ENCODE peak calls at places on chromosome 14, in five cellular contexts. K is breast epithelium, J is uterus, Y is stomach, W is HCT116. H is an unnamed sample.

GRCh38 chr14:76473381-76474263 is 97.7 kb downstream of the ESRRB start:
- DNase-seq in K (no peak), J (no peak), Y (no peak), W (no peak), H (peak; percentile 26)

GRCh38 chr14:30874120-30874998 is at the start of gene COCH:
- DNase-seq in K (no peak), J (no peak), Y (peak; percentile 50), W (peak; percentile 4), H (peak; percentile 89)

GRCh38 chr14:51228890-51229289 is 11.2 kb upstream of the TMX1 start:
- DNase-seq in K (no peak), J (no peak), Y (no peak), W (no peak), H (no peak)

GRCh38 chr14:49484180-49484579 is 102.0 kb downstream of the RPS29 start:
- DNase-seq in K (no peak), J (no peak), Y (no peak), W (no peak), H (no peak)

GRCh38 chr14:22178330-22178981 is 410.6 kb downstream of the DAD1 start:
- DNase-seq in K (no peak), J (no peak), Y (no peak), W (no peak), H (no peak)

GRCh38 chr14:35384386-35385041 is 20.0 kb downstream of the NFKBIA start:
- DNase-seq in K (no peak), J (peak; percentile 82), Y (no peak), W (no peak), H (no peak)

GRCh38 chr14:94596361-94596760 is 15.1 kb downstream of the SERPINA5 start:
- DNase-seq in K (no peak), J (no peak), Y (no peak), W (no peak), H (no peak)

GRCh38 chr14:75422169-75422568 is 5.7 kb upstream of the JDP2 start:
- DNase-seq in K (no peak), J (no peak), Y (no peak), W (no peak), H (no peak)

GRCh38 chr14:31239673-31240072 is 32.1 kb upstream of the HECTD1 start:
- DNase-seq in K (no peak), J (no peak), Y (no peak), W (no peak), H (peak; percentile 87)

GRCh38 chr14:67599698-67600561 is at the start of gene PIGH:
- DNase-seq in K (peak; percentile 84), J (peak; percentile 92), Y (peak; percentile 92), W (peak; percentile 69), H (peak; percentile 88)

GRCh38 chr14:100030441-100031153 is 34.6 kb upstream of the EVL start:
- DNase-seq in K (no peak), J (no peak), Y (no peak), W (no peak), H (no peak)

GRCh38 chr14:91946313-91947195 is 940 bp downstream of the FBLN5 start:
- DNase-seq in K (no peak), J (no peak), Y (no peak), W (no peak), H (no peak)

GRCh38 chr14:77979666-77980351 is 179.9 kb downstream of the ADCK1 start:
- DNase-seq in K (no peak), J (no peak), Y (no peak), W (no peak), H (no peak)

GRCh38 chr14:32596390-32596789 is 267.3 kb downstream of the AKAP6 start:
- DNase-seq in K (no peak), J (no peak), Y (no peak), W (no peak), H (no peak)

GRCh38 chr14:102212356-102212755 is 72.7 kb downstream of the WDR20 start:
- DNase-seq in K (no peak), J (no peak), Y (no peak), W (no peak), H (no peak)

DNA sequence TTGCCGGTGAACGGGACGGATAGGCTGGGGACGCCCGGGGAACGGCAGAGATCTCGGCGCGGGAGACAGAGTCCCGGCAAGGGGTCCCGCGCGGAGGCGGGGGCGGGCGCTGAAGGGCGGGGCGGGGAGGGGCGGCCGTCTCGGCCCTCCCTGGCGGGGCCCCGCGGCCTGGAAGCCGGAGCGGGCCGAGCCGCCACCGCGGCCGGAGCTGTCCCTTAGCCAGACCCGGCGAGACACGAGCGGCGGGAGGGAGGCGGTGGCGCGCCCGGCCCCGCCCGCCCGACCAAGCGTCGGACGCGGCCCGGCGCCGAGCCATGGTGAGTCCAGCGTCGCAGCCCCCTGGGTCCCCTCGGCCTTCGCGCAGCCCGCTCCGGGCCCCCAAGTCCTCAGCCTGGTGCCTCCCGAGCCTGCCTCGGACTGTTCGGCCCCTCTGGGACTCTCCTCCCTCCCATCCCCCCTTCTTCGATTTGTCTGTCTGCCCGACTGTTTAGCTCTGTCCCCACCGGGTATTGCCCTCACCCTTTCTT is at the start of gene ARHGEF40:
- DNase-seq in K (no peak), J (peak; percentile 75), Y (peak; percentile 74), W (no peak), H (peak; percentile 60)
- TF ChIP-seq POLR2A in K (no peak), J (peak; percentile 53), Y (no peak), W (no peak), H (no peak)

GRCh38 chr14:90450151-90450550 is 53.3 kb downstream of the CALM1 start:
- DNase-seq in K (no peak), J (no peak), Y (no peak), W (no peak), H (no peak)
- H3K9me3 ChIP-seq in K (no peaks in the 10 kb centered on the region), J (no peaks in the 10 kb centered on the region), Y (peaks cover 13% of the 10 kb centered on the region), W (peaks cover 11% of the 10 kb centered on the region), H (no peaks in the 10 kb centered on the region)

DNA sequence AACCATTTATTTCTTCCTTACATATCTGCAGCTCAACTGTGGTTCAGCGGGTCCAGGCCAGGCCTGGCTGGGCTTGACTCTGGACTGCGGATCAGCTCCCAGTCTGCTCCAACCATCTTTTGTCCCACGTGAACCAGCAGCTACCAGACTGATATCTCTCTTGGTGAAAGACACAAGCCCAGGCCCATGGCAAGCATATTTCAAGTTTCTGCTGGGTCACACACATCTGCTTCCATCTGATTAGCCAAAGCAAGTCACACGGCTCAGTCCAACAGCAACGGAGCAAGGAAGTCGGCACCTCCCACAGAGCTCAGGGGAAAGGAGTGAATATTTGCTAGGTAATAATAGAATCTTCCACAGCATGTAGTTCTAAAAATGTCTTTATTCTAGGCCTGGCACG is 24.7 kb upstream of the MARK3 start:
- DNase-seq in K (no peak), J (no peak), Y (no peak), W (no peak), H (no peak)
- TF ChIP-seq POLR2A in K (no peak), J (no peak), Y (no peak), W (no peak), H (no peak)

GRCh38 chr14:33948143-33948962 is 2.5 kb downstream of the EGLN3 start:
- DNase-seq in K (no peak), J (no peak), Y (no peak), W (no peak), H (no peak)
- H3K9me3 ChIP-seq in K (no peaks in the 10 kb centered on the region), J (no peaks in the 10 kb centered on the region), Y (no peaks in the 10 kb centered on the region), W (no peaks in the 10 kb centered on the region), H (no peaks in the 10 kb centered on the region)

GRCh38 chr14:73759183-73759713 is 45.1 kb upstream of the PNMA1 start:
- DNase-seq in K (no peak), J (peak; percentile 81), Y (peak; percentile 64), W (no peak), H (peak; percentile 66)
- TF ChIP-seq POLR2A in K (no peak), J (peak; percentile 34), Y (no peak), W (no peak), H (no peak)